ENCODE peak calls at places on chromosome 13, in nine cellular contexts. P, Q, V, G, M, K, F, X and U are unnamed samples.

GRCh38 chr13:111919286-111919685 is 147.7 kb upstream of the SOX1 start:
- DNase-seq in P (no peak), Q (no peak), V (no peak), G (no peak), M (no peak), K (no peak), F (no peak), X (no peak), U (no peak)

GRCh38 chr13:40389081-40389641 is 277.3 kb downstream of the FOXO1 start:
- DNase-seq in P (no peak), Q (no peak), V (no peak), G (no peak), M (no peak), K (no peak), F (no peak), X (no peak), U (no peak)

GRCh38 chr13:40221460-40222201 is 444.8 kb downstream of the FOXO1 start:
- DNase-seq in P (peak), Q (no peak), V (no peak), G (no peak), M (no peak), K (peak), F (peak), X (peak), U (peak)

GRCh38 chr13:48304132-48304876 is 753 bp downstream of the RB1 start:
- DNase-seq in P (no peak), Q (no peak), V (no peak), G (peak), M (peak), K (peak), F (peak), X (peak), U (peak)

GRCh38 chr13:23440821-23441608 is 7.5 kb upstream of the SACS start:
- DNase-seq in P (no peak), Q (no peak), V (no peak), G (peak), M (peak), K (no peak), F (no peak), X (no peak), U (peak)

GRCh38 chr13:44626176-44626575 is 50.0 kb upstream of the TSC22D1 start:
- DNase-seq in P (no peak), Q (no peak), V (no peak), G (no peak), M (peak), K (no peak), F (no peak), X (no peak), U (no peak)

GRCh38 chr13:78160793-78161192 is 242.2 kb upstream of the EDNRB start:
- DNase-seq in P (no peak), Q (no peak), V (no peak), G (no peak), M (peak), K (no peak), F (no peak), X (peak), U (peak)

GRCh38 chr13:39835253-39835652 is 179.8 kb downstream of the COG6 start:
- DNase-seq in P (peak), Q (no peak), V (no peak), G (no peak), M (no peak), K (no peak), F (peak), X (no peak), U (no peak)

GRCh38 chr13:76542176-76542575 is 344.0 kb downstream of the KCTD12 start:
- DNase-seq in P (no peak), Q (no peak), V (no peak), G (no peak), M (no peak), K (no peak), F (no peak), X (no peak), U (no peak)

GRCh38 chr13:31116224-31116623 is 45.5 kb downstream of the HSPH1 start:
- DNase-seq in P (no peak), Q (no peak), V (no peak), G (no peak), M (no peak), K (no peak), F (no peak), X (no peak), U (peak)

GRCh38 chr13:53142301-53142700 is 113.7 kb downstream of the OLFM4 start:
- DNase-seq in P (no peak), Q (no peak), V (no peak), G (no peak), M (peak), K (no peak), F (no peak), X (no peak), U (no peak)

GRCh38 chr13:21043898-21044297 is 17.5 kb downstream of the LATS2 start:
- DNase-seq in P (no peak), Q (no peak), V (no peak), G (no peak), M (peak), K (no peak), F (peak), X (peak), U (no peak)

GRCh38 chr13:65656740-65657329 is 1573.3 kb downstream of the PCDH9 start:
- DNase-seq in P (no peak), Q (no peak), V (peak), G (no peak), M (peak), K (no peak), F (no peak), X (peak), U (peak)

GRCh38 chr13:20171364-20171763 is 10.5 kb upstream of the GJA3 start:
- DNase-seq in P (no peak), Q (no peak), V (no peak), G (no peak), M (no peak), K (no peak), F (no peak), X (no peak), U (no peak)

GRCh38 chr13:23790591-23791170 is 98.5 kb downstream of the MIPEP start:
- DNase-seq in P (no peak), Q (no peak), V (no peak), G (no peak), M (peak), K (no peak), F (peak), X (peak), U (no peak)

GRCh38 chr13:71979616-71980015 is 112.6 kb upstream of the DACH1 start:
- DNase-seq in P (no peak), Q (peak), V (peak), G (no peak), M (no peak), K (no peak), F (peak), X (no peak), U (peak)

GRCh38 chr13:42038661-42039456 is 9.6 kb upstream of the DGKH start:
- DNase-seq in P (no peak), Q (no peak), V (no peak), G (no peak), M (peak), K (no peak), F (no peak), X (no peak), U (no peak)

GRCh38 chr13:21113851-21114306 is 52.5 kb upstream of the LATS2 start:
- DNase-seq in P (no peak), Q (no peak), V (peak), G (no peak), M (no peak), K (no peak), F (no peak), X (no peak), U (no peak)

GRCh38 chr13:106105153-106105552 is 430.3 kb downstream of the EFNB2 start:
- DNase-seq in P (no peak), Q (no peak), V (no peak), G (no peak), M (peak), K (no peak), F (no peak), X (no peak), U (peak)

GRCh38 chr13:33381906-33382305 is 96.4 kb upstream of the STARD13 start:
- DNase-seq in P (peak), Q (no peak), V (no peak), G (no peak), M (no peak), K (no peak), F (no peak), X (no peak), U (no peak)

GRCh38 chr13:22800726-22801401 is 379.9 kb upstream of the SGCG start:
- DNase-seq in P (peak), Q (no peak), V (no peak), G (peak), M (peak), K (no peak), F (no peak), X (peak), U (peak)

GRCh38 chr13:50141660-50142010 is 126.4 kb downstream of the KCNRG start:
- DNase-seq in P (no peak), Q (no peak), V (no peak), G (no peak), M (no peak), K (no peak), F (no peak), X (no peak), U (no peak)

GRCh38 chr13:91346848-91347211 is 657 bp upstream of the MIR17HG start:
- DNase-seq in P (peak), Q (no peak), V (peak), G (no peak), M (no peak), K (peak), F (no peak), X (peak), U (peak)

GRCh38 chr13:114097893-114098688 is 34.3 kb downstream of the RASA3 start:
- DNase-seq in P (no peak), Q (no peak), V (no peak), G (no peak), M (no peak), K (no peak), F (no peak), X (no peak), U (no peak)

GRCh38 chr13:97962887-97963286 is 9.4 kb downstream of the IPO5 start:
- DNase-seq in P (no peak), Q (no peak), V (no peak), G (no peak), M (no peak), K (no peak), F (no peak), X (no peak), U (no peak)

GRCh38 chr13:35979378-35979911 is 151.7 kb downstream of the DCLK1 start:
- DNase-seq in P (peak), Q (no peak), V (no peak), G (peak), M (peak), K (no peak), F (peak), X (peak), U (peak)

GRCh38 chr13:30846311-30846710 is 59.8 kb upstream of the MEDAG start:
- DNase-seq in P (no peak), Q (no peak), V (no peak), G (no peak), M (peak), K (no peak), F (no peak), X (peak), U (peak)

GRCh38 chr13:28559636-28560259 is 64.8 kb upstream of the FLT1 start:
- DNase-seq in P (peak), Q (no peak), V (no peak), G (no peak), M (no peak), K (no peak), F (no peak), X (no peak), U (no peak)

GRCh38 chr13:58254961-58255360 is 623.4 kb downstream of the PCDH17 start:
- DNase-seq in P (no peak), Q (no peak), V (peak), G (no peak), M (no peak), K (no peak), F (no peak), X (no peak), U (no peak)

GRCh38 chr13:106530209-106530906 is 5.1 kb downstream of the EFNB2 start:
- DNase-seq in P (peak), Q (no peak), V (peak), G (no peak), M (no peak), K (no peak), F (no peak), X (no peak), U (peak)

GRCh38 chr13:77022341-77022740 is 4.6 kb downstream of the FBXL3 start:
- DNase-seq in P (no peak), Q (no peak), V (no peak), G (no peak), M (peak), K (no peak), F (peak), X (peak), U (peak)

GRCh38 chr13:43865892-43866291 is 13.6 kb downstream of the CCDC122 start:
- DNase-seq in P (no peak), Q (peak), V (no peak), G (no peak), M (peak), K (no peak), F (no peak), X (peak), U (peak)

GRCh38 chr13:41960195-41960699 is 662 bp downstream of the VWA8 start:
- DNase-seq in P (peak), Q (no peak), V (peak), G (no peak), M (peak), K (no peak), F (no peak), X (peak), U (peak)

GRCh38 chr13:109131698-109132257 is 502.4 kb downstream of the MYO16 start:
- DNase-seq in P (no peak), Q (no peak), V (peak), G (no peak), M (peak), K (peak), F (peak), X (peak), U (no peak)

GRCh38 chr13:99105160-99105559 is 95.5 kb upstream of the UBAC2 start:
- DNase-seq in P (no peak), Q (no peak), V (no peak), G (no peak), M (no peak), K (no peak), F (no peak), X (no peak), U (no peak)

GRCh38 chr13:99104396-99104795 is 96.3 kb upstream of the UBAC2 start:
- DNase-seq in P (no peak), Q (no peak), V (no peak), G (no peak), M (no peak), K (no peak), F (no peak), X (no peak), U (no peak)

GRCh38 chr13:99103536-99103935 is 97.1 kb upstream of the UBAC2 start:
- DNase-seq in P (no peak), Q (no peak), V (peak), G (no peak), M (no peak), K (no peak), F (no peak), X (no peak), U (no peak)
- H3K4me3 ChIP-seq in P (no peak), Q (no peak), V (no peak), G (peak), M (no peak), K (no peak), F (no peak), X (no peak), U (no peak)

GRCh38 chr13:80374453-80374852 is 33.5 kb upstream of the SPRY2 start:
- DNase-seq in P (no peak), Q (no peak), V (no peak), G (peak), M (no peak), K (no peak), F (no peak), X (peak), U (no peak)

GRCh38 chr13:80382576-80382975 is 41.6 kb upstream of the SPRY2 start:
- DNase-seq in P (no peak), Q (no peak), V (no peak), G (no peak), M (no peak), K (no peak), F (no peak), X (no peak), U (no peak)

GRCh38 chr13:80376554-80376953 is 35.6 kb upstream of the SPRY2 start:
- DNase-seq in P (no peak), Q (no peak), V (no peak), G (no peak), M (no peak), K (no peak), F (no peak), X (no peak), U (no peak)

GRCh38 chr13:80379245-80379644 is 38.3 kb upstream of the SPRY2 start:
- DNase-seq in P (no peak), Q (no peak), V (no peak), G (no peak), M (peak), K (no peak), F (peak), X (peak), U (peak)
- H3K4me3 ChIP-seq in P (no peak), Q (no peak), V (no peak), G (no peak), M (no peak), K (no peak), F (no peak), X (no peak), U (no peak)

GRCh38 chr13:95260031-95260525 is 41.2 kb downstream of the ABCC4 start:
- DNase-seq in P (no peak), Q (no peak), V (no peak), G (no peak), M (no peak), K (no peak), F (no peak), X (no peak), U (no peak)

GRCh38 chr13:95262837-95263381 is 38.3 kb downstream of the ABCC4 start:
- DNase-seq in P (no peak), Q (no peak), V (no peak), G (no peak), M (no peak), K (no peak), F (no peak), X (no peak), U (no peak)

GRCh38 chr13:95258619-95259194 is 42.5 kb downstream of the ABCC4 start:
- DNase-seq in P (no peak), Q (no peak), V (no peak), G (no peak), M (no peak), K (no peak), F (no peak), X (no peak), U (no peak)

GRCh38 chr13:95264225-95264624 is 37.0 kb downstream of the ABCC4 start:
- DNase-seq in P (no peak), Q (no peak), V (no peak), G (no peak), M (no peak), K (no peak), F (no peak), X (no peak), U (no peak)

GRCh38 chr13:95261956-95262355 is 39.3 kb downstream of the ABCC4 start:
- DNase-seq in P (no peak), Q (no peak), V (no peak), G (no peak), M (no peak), K (no peak), F (no peak), X (no peak), U (no peak)
- H3K4me3 ChIP-seq in P (no peak), Q (no peak), V (no peak), G (no peak), M (no peak), K (no peak), F (no peak), X (no peak), U (no peak)

DNA sequence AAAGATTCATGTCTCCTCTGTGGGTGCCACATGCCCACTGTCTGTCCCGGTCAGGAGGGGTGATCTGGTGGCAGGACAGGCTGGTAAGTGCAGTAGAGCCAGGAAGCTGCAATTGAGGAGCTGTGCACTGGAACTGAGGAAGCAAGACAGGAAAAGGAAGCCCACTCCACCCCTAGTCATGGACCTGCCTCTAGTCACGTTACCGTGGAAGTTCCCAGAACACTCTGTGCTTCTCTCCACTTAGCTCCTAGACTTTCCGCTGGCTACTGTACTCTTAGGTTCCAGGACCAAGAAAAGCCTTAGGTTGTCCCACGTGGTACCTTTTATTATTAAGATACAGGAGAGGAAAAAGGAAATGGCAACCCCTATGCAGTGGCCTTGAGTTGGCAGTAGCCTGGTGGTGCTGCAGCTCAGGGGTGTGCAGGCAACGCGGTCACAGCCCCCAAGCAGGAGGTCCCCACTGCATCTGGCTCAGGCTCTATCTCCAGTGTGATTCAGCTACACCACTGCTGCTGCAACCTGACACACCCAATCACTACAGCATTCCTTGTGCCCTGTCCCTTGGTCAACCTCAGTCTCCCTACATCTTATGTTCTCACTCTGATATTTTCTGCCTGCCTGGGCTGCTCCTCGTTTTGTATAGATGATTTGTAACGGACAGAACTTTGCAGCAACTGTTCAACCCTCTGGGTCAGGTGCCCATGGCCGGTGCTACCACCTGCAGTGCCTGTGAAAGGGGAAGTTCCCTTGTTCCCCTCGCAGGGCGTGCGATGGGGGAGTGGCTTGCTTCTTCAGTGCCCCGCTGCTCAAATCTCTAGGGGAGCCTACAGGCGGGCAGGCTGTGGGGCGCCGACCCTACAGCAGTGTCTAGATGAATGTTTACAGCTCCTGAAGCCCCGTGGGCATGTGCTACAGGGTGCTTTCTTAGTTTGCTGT is 24.4 kb upstream of the GPR12 start:
- DNase-seq in P (no peak), Q (no peak), V (peak), G (no peak), M (no peak), K (peak), F (no peak), X (no peak), U (no peak)
- H3K4me3 ChIP-seq in P (no peak), Q (no peak), V (peak), G (peak), M (no peak), K (peak), F (no peak), X (no peak), U (no peak)